ENCODE peak calls at places on chromosome 9, in five cellular contexts. F is HCEC 1CT, T is A549, B is cardiac fibroblast, U is anterior cingulate cortex. X is an unnamed sample.

GRCh38 chr9:36888551-36888950 is 145.5 kb downstream of the PAX5 start:
- DNase-seq in F (no peak), T (no peak), B (no peak), U (no peak), X (no peak)

GRCh38 chr9:36328798-36329411 is 70.7 kb upstream of the GNE start:
- DNase-seq in F (peak; percentile 68), T (peak; percentile 82), B (peak; percentile 87), U (peak; percentile 10), X (peak; percentile 71)

GRCh38 chr9:122923947-122924346 is 7.4 kb downstream of the ZBTB26 start:
- DNase-seq in F (no peak), T (no peak), B (no peak), U (no peak), X (no peak)

GRCh38 chr9:129198737-129199435 is 20.8 kb upstream of the IER5L start:
- DNase-seq in F (no peak), T (peak; percentile 36), B (no peak), U (no peak), X (no peak)

GRCh38 chr9:136373300-136374182 is at the start of gene CARD9:
- DNase-seq in F (no peak), T (no peak), B (no peak), U (peak; percentile 32), X (no peak)

GRCh38 chr9:11946521-11946920 is 746.7 kb upstream of the TYRP1 start:
- DNase-seq in F (peak; percentile 15), T (no peak), B (peak; percentile 9), U (no peak), X (peak; percentile 34)

GRCh38 chr9:13450723-13451122 is 171.2 kb upstream of the MPDZ start:
- DNase-seq in F (no peak), T (no peak), B (peak; percentile 37), U (no peak), X (no peak)

GRCh38 chr9:134858051-134858841 is 22.4 kb upstream of the FCN2 start:
- DNase-seq in F (no peak), T (peak; percentile 25), B (peak; percentile 34), U (no peak), X (peak; percentile 92)

GRCh38 chr9:27151693-27152397 is 42.8 kb downstream of the TEK start:
- DNase-seq in F (peak; percentile 65), T (no peak), B (peak; percentile 81), U (no peak), X (peak; percentile 48)

GRCh38 chr9:130991227-130992058 is 17.5 kb upstream of the LAMC3 start:
- DNase-seq in F (no peak), T (no peak), B (no peak), U (no peak), X (no peak)

GRCh38 chr9:122131401-122131921 is 28.1 kb downstream of the NDUFA8 start:
- DNase-seq in F (no peak), T (no peak), B (no peak), U (no peak), X (no peak)

GRCh38 chr9:22165144-22165543 is 156.0 kb upstream of the CDKN2B start:
- DNase-seq in F (peak; percentile 71), T (no peak), B (peak; percentile 10), U (no peak), X (no peak)

GRCh38 chr9:91882628-91883027 is 67.4 kb downstream of the ROR2 start:
- DNase-seq in F (no peak), T (no peak), B (no peak), U (no peak), X (no peak)

GRCh38 chr9:98241357-98242104 is 13.9 kb downstream of the TBC1D2 start:
- DNase-seq in F (no peak), T (no peak), B (no peak), U (no peak), X (no peak)

GRCh38 chr9:123434619-123435240 is 78.7 kb downstream of the CRB2 start:
- DNase-seq in F (no peak), T (peak; percentile 56), B (peak; percentile 22), U (no peak), X (peak; percentile 12)

GRCh38 chr9:127561491-127562270 is 50.4 kb upstream of the STXBP1 start:
- DNase-seq in F (peak; percentile 99), T (peak; percentile 95), B (peak; percentile 99), U (no peak), X (peak; percentile 100)

GRCh38 chr9:122053056-122053455 is 40.1 kb downstream of the TTLL11 start:
- DNase-seq in F (no peak), T (no peak), B (no peak), U (no peak), X (no peak)

GRCh38 chr9:38053697-38054461 is 15.1 kb downstream of the SHB start:
- DNase-seq in F (no peak), T (no peak), B (no peak), U (no peak), X (no peak)

GRCh38 chr9:20604561-20604960 is 17.7 kb downstream of the MLLT3 start:
- DNase-seq in F (peak; percentile 73), T (no peak), B (peak; percentile 77), U (no peak), X (no peak)

GRCh38 chr9:87685431-87685830 is 40.5 kb upstream of the CTSL start:
- DNase-seq in F (peak; percentile 19), T (no peak), B (peak; percentile 19), U (no peak), X (no peak)

GRCh38 chr9:25636026-25636425 is 42.2 kb downstream of the TUSC1 start:
- DNase-seq in F (no peak), T (no peak), B (no peak), U (no peak), X (no peak)

X was measured in A172.